ENCODE peak calls at places on chromosomes 16 and 17, in seven cellular contexts. T is NCI-H1930; D is GM04504; U is stimulated activated CD4-positive, alpha-beta T cell treated with anti-CD3 and anti-CD28 coated beads, TNF-alpha, amount 100 ng/mL, for 4 hours; J is T-helper 1 cell; V is hypothalamus; S is AG04450. X is an unnamed sample.

GRCh38 chr17:64382184-64382583 is 8.5 kb downstream of the PECAM1 start:
- DNase-seq in V (no peak), T (no peak), D (no peak), J (no peak), S (no peak), U (no peak), X (no peak)

GRCh38 chr17:29048440-29049360 is 5.8 kb downstream of the PIPOX start:
- DNase-seq in T (no peak), U (no peak), V (no peak), S (no peak), D (no peak), J (no peak), X (no peak)

GRCh38 chr16:57626420-57627170 is 1.8 kb upstream of the ADGRG1 start:
- DNase-seq in U (no peak), J (no peak), S (no peak), T (no peak), V (no peak), D (no peak), X (no peak)

GRCh38 chr17:4908711-4909496 is 6.0 kb upstream of the CHRNE start:
- DNase-seq in T (peak; percentile 40), V (no peak), J (peak; percentile 60), U (peak; percentile 53), D (peak; percentile 88), S (peak; percentile 85), X (peak; percentile 93)

GRCh38 chr17:28252436-28252835 is 66.6 kb upstream of the TMEM97 start:
- DNase-seq in T (no peak), J (no peak), S (no peak), U (no peak), D (no peak), V (no peak), X (no peak)

GRCh38 chr16:85393674-85394510 is 219.2 kb upstream of the GSE1 start:
- DNase-seq in J (peak; percentile 46), S (no peak), D (peak; percentile 15), U (peak; percentile 32), T (no peak), V (no peak), X (peak; percentile 99)

GRCh38 chr16:27795992-27796614 is 246.2 kb downstream of the KATNIP start:
- DNase-seq in T (no peak), J (no peak), U (no peak), D (no peak), V (no peak), S (no peak), X (peak; percentile 79)

GRCh38 chr16:31093132-31093703 is 1.4 kb downstream of the VKORC1 start:
- DNase-seq in J (no peak), D (no peak), T (no peak), U (no peak), S (no peak), V (peak; percentile 13), X (peak; percentile 92)

GRCh38 chr17:83154311-83155127 is 75.1 kb downstream of the METRNL start:
- DNase-seq in V (no peak), J (no peak), D (no peak), U (no peak), S (no peak), T (no peak), X (no peak)

GRCh38 chr16:24255446-24256352 is at the start of gene CACNG3:
- DNase-seq in S (no peak), U (no peak), J (no peak), T (no peak), V (no peak), D (no peak), X (peak; percentile 93)

GRCh38 chr17:40550608-40551007 is 14.7 kb downstream of the CCR7 start:
- DNase-seq in S (no peak), U (no peak), D (peak; percentile 86), T (no peak), J (no peak), V (no peak), X (peak; percentile 23)

GRCh38 chr17:44607836-44608690 is 48.2 kb upstream of the MEIOC start:
- DNase-seq in D (peak; percentile 32), U (no peak), J (no peak), T (no peak), V (no peak), S (peak; percentile 37), X (peak; percentile 89)

GRCh38 chr17:80967404-80967872 is 24.2 kb upstream of the CHMP6 start:
- DNase-seq in U (no peak), V (no peak), D (no peak), J (no peak), T (no peak), S (no peak), X (peak; percentile 73)

GRCh38 chr17:30922235-30922993 is 669 bp downstream of the ADAP2 start:
- DNase-seq in V (no peak), D (no peak), J (no peak), U (no peak), S (no peak), T (no peak), X (peak; percentile 75)